ENCODE peak calls at places on chromosomes 2 and 18, in four cellular contexts. One of them, this sample, is unnamed.

GRCh38 chr2:168118733-168119518 is 128.5 kb downstream of the STK39 start:
- DNase-seq in sciatic nerve: no peak
- DNase-seq in choroid plexus epithelial cell: peak; percentile 93
- DNase-seq in osteocyte: no peak
- DNase-seq in this sample: peak; percentile 11

GRCh38 chr2:30145826-30146336 is 926 bp upstream of the YPEL5 start:
- DNase-seq in sciatic nerve: no peak
- DNase-seq in choroid plexus epithelial cell: no peak
- DNase-seq in osteocyte: no peak
- DNase-seq in this sample: no peak

GRCh38 chr2:181430406-181431199 is 26.6 kb upstream of the ITGA4 start:
- DNase-seq in sciatic nerve: no peak
- DNase-seq in choroid plexus epithelial cell: peak; percentile 14
- DNase-seq in osteocyte: no peak
- DNase-seq in this sample: no peak

GRCh38 chr2:189951791-189952535 is 110.6 kb downstream of the MSTN start:
- DNase-seq in sciatic nerve: no peak
- DNase-seq in choroid plexus epithelial cell: no peak
- DNase-seq in osteocyte: no peak
- DNase-seq in this sample: no peak

GRCh38 chr2:158893057-158893456 is 75.4 kb upstream of the TANC1 start:
- DNase-seq in sciatic nerve: no peak
- DNase-seq in choroid plexus epithelial cell: peak; percentile 28
- DNase-seq in osteocyte: peak; percentile 83
- DNase-seq in this sample: no peak

GRCh38 chr18:32661486-32662299 is 111.1 kb downstream of the KLHL14 start:
- DNase-seq in sciatic nerve: no peak
- DNase-seq in choroid plexus epithelial cell: peak; percentile 19
- DNase-seq in osteocyte: no peak
- DNase-seq in this sample: no peak

GRCh38 chr2:38267270-38267925 is 109.7 kb downstream of the ATL2 start:
- DNase-seq in sciatic nerve: no peak
- DNase-seq in choroid plexus epithelial cell: no peak
- DNase-seq in osteocyte: no peak
- DNase-seq in this sample: no peak

GRCh38 chr18:51149605-51150429 is 47.7 kb downstream of the MEX3C start:
- DNase-seq in sciatic nerve: no peak
- DNase-seq in choroid plexus epithelial cell: peak; percentile 93
- DNase-seq in osteocyte: no peak
- DNase-seq in this sample: peak; percentile 49

GRCh38 chr2:26561918-26562810 is 79.0 kb downstream of the CIB4 start:
- DNase-seq in sciatic nerve: peak; percentile 74
- DNase-seq in choroid plexus epithelial cell: peak; percentile 5
- DNase-seq in osteocyte: peak; percentile 84
- DNase-seq in this sample: peak; percentile 57

GRCh38 chr2:102114290-102114721 is 28.2 kb upstream of the IL1R1 start:
- DNase-seq in sciatic nerve: no peak
- DNase-seq in choroid plexus epithelial cell: peak; percentile 96
- DNase-seq in osteocyte: no peak
- DNase-seq in this sample: no peak

GRCh38 chr2:165533331-165533730 is 63.8 kb downstream of the CSRNP3 start:
- DNase-seq in sciatic nerve: no peak
- DNase-seq in choroid plexus epithelial cell: peak; percentile 6
- DNase-seq in osteocyte: no peak
- DNase-seq in this sample: no peak

GRCh38 chr2:5315512-5315911 is 376.7 kb upstream of the SOX11 start:
- DNase-seq in sciatic nerve: no peak
- DNase-seq in choroid plexus epithelial cell: no peak
- DNase-seq in osteocyte: no peak
- DNase-seq in this sample: no peak

GRCh38 chr18:79356435-79356834 is 39.3 kb upstream of the NFATC1 start:
- DNase-seq in sciatic nerve: no peak
- DNase-seq in choroid plexus epithelial cell: no peak
- DNase-seq in osteocyte: no peak
- DNase-seq in this sample: no peak

GRCh38 chr18:50638623-50639398 is 78.9 kb downstream of the MAPK4 start:
- DNase-seq in sciatic nerve: no peak
- DNase-seq in choroid plexus epithelial cell: no peak
- DNase-seq in osteocyte: no peak
- DNase-seq in this sample: peak; percentile 46